ENCODE peak calls at places on chromosomes 1 and 21, in six cellular contexts. F is CD4-positive, alpha-beta T cell; Q is DND-41; J is transverse colon; X is A549; B is colonic mucosa. W is an unnamed sample.

GRCh38 chr1:225408249-225408648 is 19.6 kb downstream of the LBR start:
- DNase-seq in J (no peak), Q (no peak), X (no peak), B (no peak), F (no peak), W (no peak)

GRCh38 chr1:110260194-110260593 is 50.1 kb downstream of the KCNC4 start:
- DNase-seq in B (no peak), F (no peak), X (no peak), J (no peak), Q (no peak), W (no peak)

GRCh38 chr1:183952101-183952500 is 85.4 kb downstream of the COLGALT2 start:
- DNase-seq in F (no peak), B (no peak), Q (no peak), J (no peak), X (no peak), W (no peak)

GRCh38 chr1:180158149-180159147 is 3.8 kb downstream of the QSOX1 start:
- DNase-seq in B (peak; percentile 56), F (no peak), Q (no peak), J (peak; percentile 37), X (no peak), W (no peak)

GRCh38 chr1:228148971-228149340 is 774 bp upstream of the GJC2 start:
- DNase-seq in F (no peak), J (no peak), B (no peak), Q (no peak), X (no peak), W (peak; percentile 2)

GRCh38 chr1:230277201-230277771 is 148.8 kb downstream of the PGBD5 start:
- DNase-seq in F (no peak), B (no peak), X (no peak), Q (peak; percentile 65), J (no peak), W (no peak)

GRCh38 chr1:228530951-228531731 is 44.0 kb downstream of the RNF187 start:
- DNase-seq in Q (no peak), B (no peak), F (no peak), X (no peak), J (no peak), W (no peak)

GRCh38 chr1:14499312-14500040 is 99.0 kb upstream of the KAZN start:
- DNase-seq in Q (no peak), J (no peak), X (no peak), F (no peak), B (no peak), W (no peak)

GRCh38 chr1:165402517-165403111 is 42.3 kb downstream of the RXRG start:
- DNase-seq in Q (no peak), B (no peak), X (no peak), F (no peak), J (no peak), W (no peak)

GRCh38 chr1:93827633-93828436 is 51.2 kb downstream of the DNTTIP2 start:
- DNase-seq in Q (no peak), J (no peak), F (no peak), X (peak; percentile 45), B (no peak), W (no peak)

GRCh38 chr1:98201640-98202039 is 280.8 kb upstream of the DPYD start:
- DNase-seq in J (no peak), F (no peak), Q (no peak), B (no peak), X (no peak), W (no peak)

GRCh38 chr1:233790662-233791371 is 113.7 kb upstream of the SLC35F3 start:
- DNase-seq in F (peak; percentile 5), B (peak; percentile 21), X (peak; percentile 75), J (peak; percentile 11), Q (peak; percentile 13), W (peak; percentile 81)

GRCh38 chr21:42830456-42831455 is 48.6 kb downstream of the WDR4 start:
- DNase-seq in Q (peak; percentile 55), J (no peak), X (no peak), F (no peak), B (peak; percentile 20), W (no peak)

GRCh38 chr1:174637487-174637886 is 189.7 kb downstream of the GPR52 start:
- DNase-seq in X (no peak), B (no peak), J (no peak), Q (no peak), F (no peak), W (no peak)

GRCh38 chr1:5910666-5911065 is 81.6 kb downstream of the NPHP4 start:
- DNase-seq in X (no peak), Q (no peak), J (no peak), B (no peak), F (no peak), W (no peak)

GRCh38 chr21:35226960-35227741 is 178.0 kb upstream of the RUNX1 start:
- DNase-seq in F (peak; percentile 42), X (no peak), Q (peak; percentile 85), B (no peak), J (peak; percentile 39), W (no peak)

GRCh38 chr21:38720074-38720473 is 85.7 kb upstream of the ETS2 start:
- DNase-seq in B (no peak), Q (no peak), J (no peak), F (no peak), X (no peak), W (no peak)

GRCh38 chr1:11929849-11930248 is 3.6 kb upstream of the KIAA2013 start:
- DNase-seq in X (peak; percentile 32), J (peak; percentile 75), F (no peak), B (peak; percentile 85), Q (no peak), W (peak; percentile 79)

GRCh38 chr1:81549588-81550127 is 251.1 kb upstream of the ADGRL2 start:
- DNase-seq in B (no peak), X (peak; percentile 38), F (no peak), J (no peak), Q (no peak), W (peak; percentile 48)

GRCh38 chr1:151061012-151061401 is 810 bp downstream of the MLLT11 start:
- DNase-seq in Q (peak; percentile 62), B (no peak), F (no peak), X (peak; percentile 64), J (no peak), W (no peak)

GRCh38 chr1:2547210-2548067 is 8.7 kb upstream of the TNFRSF14 start:
- DNase-seq in Q (peak; percentile 68), B (no peak), X (no peak), F (peak; percentile 40), J (peak; percentile 51), W (no peak)

DNA sequence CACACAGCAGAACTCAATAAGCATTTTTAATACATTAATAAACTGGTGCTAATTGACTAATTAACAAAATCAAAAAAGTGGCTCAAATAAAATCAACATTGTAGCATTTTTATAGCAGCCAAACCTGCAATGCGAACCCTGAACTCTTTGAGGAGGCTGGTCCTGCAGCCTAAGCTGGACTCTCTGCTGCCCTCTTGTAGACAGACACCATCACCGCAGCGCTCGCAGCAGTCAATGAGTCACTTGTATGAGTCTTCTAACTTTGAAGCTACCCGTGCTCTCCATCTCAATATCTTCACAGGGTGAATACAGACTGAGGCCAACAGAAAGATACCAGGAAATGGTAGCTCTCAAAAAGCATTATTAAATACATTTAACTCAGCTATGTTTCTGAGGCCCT is 9.7 kb upstream of the KRTAP7-1 start:
- DNase-seq in J (peak; percentile 7), F (no peak), B (peak; percentile 18), X (peak; percentile 29), Q (peak; percentile 31), W (peak; percentile 78)
- TF ChIP-seq CTCF in J (no peak), F (no peak), B (no peak), X (no peak), Q (peak; percentile 57), W (peak; percentile 57)

GRCh38 chr1:207317561-207317960 is 3.9 kb upstream of the CD55 start:
- DNase-seq in X (no peak), F (no peak), J (no peak), Q (no peak), B (no peak), W (no peak)

GRCh38 chr1:207316622-207317510 is 4.6 kb upstream of the CD55 start:
- DNase-seq in J (peak; percentile 54), F (no peak), X (no peak), Q (no peak), B (peak; percentile 55), W (peak; percentile 73)

GRCh38 chr1:207315435-207315834 is 6.0 kb upstream of the CD55 start:
- DNase-seq in J (no peak), B (no peak), Q (no peak), X (no peak), F (no peak), W (no peak)

GRCh38 chr1:207314836-207315235 is 6.6 kb upstream of the CD55 start:
- DNase-seq in B (no peak), J (no peak), Q (no peak), X (no peak), F (no peak), W (no peak)

DNA sequence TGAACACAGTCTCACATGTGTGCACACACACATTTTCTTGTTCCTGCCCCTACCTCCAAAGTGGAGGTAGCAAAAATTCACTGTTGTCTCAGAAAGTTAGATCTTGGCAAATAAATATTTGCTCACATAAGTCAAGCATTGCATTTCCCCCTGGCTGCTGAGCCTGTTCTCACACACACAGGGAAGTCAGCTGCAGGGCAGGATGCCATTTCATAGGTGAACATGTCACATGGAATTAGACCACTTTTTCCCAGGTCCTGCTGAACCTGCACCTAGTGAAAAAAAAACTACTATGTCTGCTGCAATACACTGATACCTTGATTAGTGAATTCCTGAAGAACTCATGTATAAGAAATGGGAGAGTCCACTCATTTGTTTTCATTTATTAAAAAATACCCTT is 5.3 kb upstream of the CD55 start:
- DNase-seq in F (no peak), Q (no peak), X (no peak), J (no peak), B (no peak), W (peak; percentile 43)
- TF ChIP-seq CTCF in F (no peak), Q (no peak), X (no peak), J (no peak), B (no peak), W (no peak)

GRCh38 chr1:8423702-8424538 is 106.0 kb downstream of the SLC45A1 start:
- DNase-seq in Q (peak; percentile 46), F (peak; percentile 46), B (peak; percentile 60), X (peak; percentile 57), J (peak; percentile 63), W (peak; percentile 85)
- TF ChIP-seq CTCF in Q (no peak), F (no peak), B (no peak), X (no peak), J (peak; percentile 10), W (peak; percentile 3)

GRCh38 chr1:20165522-20165951 is 20.4 kb upstream of the UBXN10 start:
- DNase-seq in X (peak; percentile 16), Q (peak; percentile 22), J (no peak), F (no peak), B (no peak), W (no peak)
- TF ChIP-seq CTCF in X (peak; percentile 21), Q (peak; percentile 63), J (peak; percentile 26), F (peak; percentile 17), B (no peak), W (peak; percentile 13)

GRCh38 chr1:83554174-83554573 is 444.8 kb downstream of the TTLL7 start:
- DNase-seq in B (no peak), Q (no peak), F (no peak), X (no peak), J (no peak), W (no peak)
- TF ChIP-seq CTCF in B (no peak), Q (no peak), F (no peak), X (no peak), J (no peak), W (no peak)

GRCh38 chr1:40096977-40097782 is at the start of gene PPT1:
- DNase-seq in X (peak; percentile 71), Q (peak; percentile 84), J (peak; percentile 82), F (peak; percentile 67), B (peak; percentile 88), W (peak; percentile 88)
- TF ChIP-seq CTCF in X (no peak), Q (peak; percentile 37), J (no peak), F (peak; percentile 40), B (no peak), W (peak; percentile 30)

W was measured in hepatocyte.